ENCODE peak calls at places on chromosome 12, in eight cellular contexts. Z, P, D, Q, O, X, E and A are unnamed samples.
A peak's percentile ranks its signal among the peaks of the same experiment; 100 is the strongest.

GRCh38 chr12:65785500-65785899 is 38.8 kb upstream of the HMGA2 start:
- DNase-seq in Z (no peak), P (no peak), D (no peak), Q (no peak), O (no peak), X (no peak), E (no peak), A (no peak)

GRCh38 chr12:114916531-114916930 is 232.6 kb upstream of the TBX3 start:
- DNase-seq in Z (no peak), P (no peak), D (no peak), Q (no peak), O (no peak), X (no peak), E (no peak), A (no peak)

GRCh38 chr12:52569726-52570125 is 3.9 kb downstream of the KRT74 start:
- DNase-seq in Z (no peak), P (no peak), D (no peak), Q (no peak), O (no peak), X (no peak), E (no peak), A (no peak)

GRCh38 chr12:12534975-12535374 is 27.7 kb downstream of the DUSP16 start:
- DNase-seq in Z (no peak), P (no peak), D (no peak), Q (no peak), O (peak; percentile 56), X (no peak), E (no peak), A (no peak)

GRCh38 chr12:46046436-46046835 is 56.1 kb upstream of the SCAF11 start:
- DNase-seq in Z (no peak), P (no peak), D (no peak), Q (no peak), O (no peak), X (no peak), E (no peak), A (no peak)

GRCh38 chr12:67751376-67751928 is 102.9 kb downstream of the DYRK2 start:
- DNase-seq in Z (no peak), P (no peak), D (no peak), Q (no peak), O (no peak), X (no peak), E (no peak), A (no peak)

GRCh38 chr12:12779529-12779928 is 5.9 kb upstream of the APOLD1 start:
- DNase-seq in Z (no peak), P (peak; percentile 58), D (no peak), Q (no peak), O (no peak), X (no peak), E (no peak), A (no peak)

GRCh38 chr12:25645421-25645820 is 92.3 kb upstream of the LMNTD1 start:
- DNase-seq in Z (no peak), P (no peak), D (no peak), Q (no peak), O (no peak), X (no peak), E (no peak), A (no peak)

GRCh38 chr12:104049278-104050257 is at the start of gene GLT8D2:
- DNase-seq in Z (peak; percentile 72), P (no peak), D (no peak), Q (peak; percentile 65), O (peak; percentile 28), X (peak; percentile 76), E (peak; percentile 59), A (peak; percentile 67)

GRCh38 chr12:26373606-26374495 is 178.5 kb downstream of the SSPN start:
- DNase-seq in Z (no peak), P (no peak), D (no peak), Q (no peak), O (no peak), X (no peak), E (no peak), A (no peak)

GRCh38 chr12:6899837-6900519 is 4.6 kb upstream of the LRRC23 start:
- DNase-seq in Z (no peak), P (no peak), D (peak; percentile 34), Q (peak; percentile 80), O (peak; percentile 86), X (no peak), E (peak; percentile 85), A (peak; percentile 77)

GRCh38 chr12:3149505-3150307 is 72.5 kb downstream of the TSPAN9 start:
- DNase-seq in Z (no peak), P (no peak), D (no peak), Q (no peak), O (no peak), X (no peak), E (no peak), A (no peak)
- TF ChIP-seq CTCF in Z (no peak), P (no peak), D (no peak), Q (no peak), O (no peak), X (no peak), E (no peak), A (no peak)

GRCh38 chr12:69934011-69934410 is 109.0 kb downstream of the MYRFL start:
- DNase-seq in Z (no peak), P (no peak), D (no peak), Q (no peak), O (no peak), X (no peak), E (no peak), A (no peak)

GRCh38 chr12:69933115-69933552 is 108.1 kb downstream of the MYRFL start:
- DNase-seq in Z (no peak), P (no peak), D (no peak), Q (no peak), O (no peak), X (no peak), E (no peak), A (no peak)

GRCh38 chr12:69929531-69929930 is 104.5 kb downstream of the MYRFL start:
- DNase-seq in Z (no peak), P (no peak), D (no peak), Q (no peak), O (no peak), X (no peak), E (no peak), A (no peak)

GRCh38 chr12:69929125-69929524 is 104.1 kb downstream of the MYRFL start:
- DNase-seq in Z (no peak), P (no peak), D (no peak), Q (no peak), O (no peak), X (no peak), E (no peak), A (no peak)

DNA sequence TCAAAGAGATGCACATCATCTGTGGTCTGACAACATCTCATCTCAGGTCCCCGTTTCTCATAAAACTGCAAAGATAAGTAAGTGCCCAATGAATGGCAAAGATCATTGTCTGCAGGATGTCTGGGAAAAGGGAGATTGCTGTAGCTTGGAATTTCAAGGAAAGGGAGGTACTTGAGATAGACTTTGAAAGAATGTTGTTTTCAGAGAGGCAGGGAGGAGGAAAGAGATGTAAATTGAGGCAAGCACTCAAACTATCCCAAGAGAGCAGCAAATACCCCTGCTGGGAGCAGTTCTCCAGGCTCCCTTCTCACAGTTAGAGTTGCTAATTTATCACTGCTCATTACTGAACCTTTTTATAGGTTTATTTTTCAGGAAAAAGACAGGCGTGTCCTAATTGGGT is 107.1 kb downstream of the MYRFL start:
- DNase-seq in Z (no peak), P (no peak), D (no peak), Q (no peak), O (no peak), X (no peak), E (no peak), A (no peak)
- H3K4me1 ChIP-seq in Z (no peaks in the 10 kb centered on the region), P (no peaks in the 10 kb centered on the region), D (no peaks in the 10 kb centered on the region), Q (no peaks in the 10 kb centered on the region), O (no peaks in the 10 kb centered on the region), X (no peaks in the 10 kb centered on the region), E (no peaks in the 10 kb centered on the region), A (no peaks in the 10 kb centered on the region)

DNA sequence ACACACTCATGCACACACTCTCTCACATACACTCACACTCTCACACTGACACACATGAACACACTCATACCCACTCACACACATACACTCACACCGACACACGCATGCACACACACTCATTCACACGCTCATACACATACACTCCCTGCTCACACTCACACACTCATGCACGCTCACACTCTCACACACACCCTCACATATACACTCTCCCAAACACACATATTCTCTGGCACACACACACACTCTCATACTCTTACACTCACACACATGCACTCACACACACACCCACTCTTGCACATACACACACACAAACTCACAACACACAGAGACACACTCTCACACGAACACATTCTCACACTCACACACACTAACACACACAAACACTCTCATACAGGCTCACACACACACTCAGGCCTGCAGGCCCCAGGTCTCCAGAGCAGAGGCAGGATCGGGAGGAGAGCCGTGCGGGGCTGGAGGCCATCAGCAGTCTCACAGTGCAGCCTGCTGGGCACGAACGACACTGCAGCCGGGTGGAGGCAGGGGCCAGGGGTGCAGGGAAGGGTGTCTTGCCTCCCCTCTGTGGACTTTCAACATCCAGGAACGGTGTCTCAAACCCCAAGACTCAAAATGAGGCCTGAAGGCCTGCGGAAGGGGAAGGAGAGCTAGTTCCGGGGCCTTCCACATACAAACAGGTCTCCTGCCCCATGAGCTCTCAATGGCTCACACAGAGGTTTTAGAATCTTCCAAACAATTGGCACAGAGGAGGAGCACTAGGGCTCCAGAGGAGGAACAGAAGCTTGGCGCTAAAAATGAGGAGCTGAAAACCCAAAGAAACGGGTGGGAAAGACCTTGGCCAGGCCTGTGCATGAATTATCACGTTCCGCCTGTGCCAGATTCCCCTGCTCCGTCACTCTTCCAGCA is 148.6 kb downstream of the ANO2 start:
- DNase-seq in Z (no peak), P (peak; percentile 17), D (no peak), Q (no peak), O (peak; percentile 62), X (no peak), E (no peak), A (no peak)
- TF ChIP-seq CTCF in Z (peak; percentile 31), P (peak; percentile 30), D (peak; percentile 25), Q (peak; percentile 23), O (peak; percentile 87), X (peak; percentile 32), E (peak; percentile 60), A (peak; percentile 47)

GRCh38 chr12:77062846-77063461 is 2.4 kb downstream of the E2F7 start:
- DNase-seq in Z (no peak), P (no peak), D (no peak), Q (no peak), O (no peak), X (no peak), E (no peak), A (peak; percentile 6)
- H3K4me1 ChIP-seq in Z (no peaks in the 10 kb centered on the region), P (peaks cover 11% of the 10 kb centered on the region), D (no peaks in the 10 kb centered on the region), Q (peaks cover 15% of the 10 kb centered on the region), O (peaks cover 7% of the 10 kb centered on the region), X (peaks cover 6% of the 10 kb centered on the region), E (peaks cover 9% of the 10 kb centered on the region), A (peaks cover 15% of the 10 kb centered on the region)

DNA sequence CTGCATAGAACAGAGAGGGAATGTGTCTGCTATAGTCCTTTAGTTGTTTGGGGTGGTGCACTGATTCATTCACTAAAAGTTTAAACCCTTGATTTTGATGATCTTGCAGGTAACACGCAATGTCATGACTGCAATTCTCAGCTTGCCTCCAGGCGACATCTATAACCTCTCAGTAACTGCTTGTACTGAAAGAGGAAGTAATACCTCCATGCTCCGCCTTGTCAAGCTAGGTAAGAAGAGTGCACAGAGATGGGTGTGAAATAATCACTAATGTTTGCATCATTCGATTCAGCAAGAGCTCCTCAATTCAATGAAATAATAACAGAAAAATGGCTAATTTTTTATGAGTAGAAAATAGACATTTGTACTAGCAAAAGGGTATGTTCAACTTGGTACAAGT is 203.7 kb downstream of the PTPRO start:
- DNase-seq in Z (no peak), P (no peak), D (no peak), Q (no peak), O (no peak), X (no peak), E (no peak), A (no peak)
- TF ChIP-seq CTCF in Z (no peak), P (no peak), D (no peak), Q (no peak), O (no peak), X (no peak), E (no peak), A (no peak)